ENCODE peak calls at places on chromosome 1, in six cellular contexts. One of them, this sample, is unnamed.

GRCh38 chr1:83113686-83114085 is 885.2 kb downstream of the TTLL7 start:
- DNase-seq in activated naive CD4-positive, alpha-beta T cell: no peak
- DNase-seq in HFFc6: no peak
- DNase-seq in epithelial cell of esophagus: peak; percentile 15
- DNase-seq in activated CD4-positive, alpha-beta T cell treated with anti-CD3 and anti-CD28 coated beads for 48 hours: no peak
- DNase-seq in NCI-H524: no peak
- DNase-seq in this sample: no peak

GRCh38 chr1:231460614-231461013 is 38.5 kb upstream of the EGLN1 start:
- DNase-seq in activated naive CD4-positive, alpha-beta T cell: no peak
- DNase-seq in HFFc6: no peak
- DNase-seq in epithelial cell of esophagus: no peak
- DNase-seq in activated CD4-positive, alpha-beta T cell treated with anti-CD3 and anti-CD28 coated beads for 48 hours: peak; percentile 61
- DNase-seq in NCI-H524: no peak
- DNase-seq in this sample: no peak

GRCh38 chr1:78892251-78892650 is 114.3 kb downstream of the ADGRL4 start:
- DNase-seq in activated naive CD4-positive, alpha-beta T cell: no peak
- DNase-seq in HFFc6: peak; percentile 32
- DNase-seq in epithelial cell of esophagus: peak; percentile 29
- DNase-seq in activated CD4-positive, alpha-beta T cell treated with anti-CD3 and anti-CD28 coated beads for 48 hours: no peak
- DNase-seq in NCI-H524: no peak
- DNase-seq in this sample: no peak

GRCh38 chr1:12067900-12068821 is 5.1 kb downstream of the TNFRSF8 start:
- DNase-seq in activated naive CD4-positive, alpha-beta T cell: no peak
- DNase-seq in HFFc6: peak; percentile 38
- DNase-seq in epithelial cell of esophagus: peak; percentile 54
- DNase-seq in activated CD4-positive, alpha-beta T cell treated with anti-CD3 and anti-CD28 coated beads for 48 hours: peak; percentile 82
- DNase-seq in NCI-H524: no peak
- DNase-seq in this sample: no peak

GRCh38 chr1:46193984-46194570 is 4.2 kb downstream of the POMGNT1 start:
- DNase-seq in activated naive CD4-positive, alpha-beta T cell: no peak
- DNase-seq in HFFc6: no peak
- DNase-seq in epithelial cell of esophagus: no peak
- DNase-seq in activated CD4-positive, alpha-beta T cell treated with anti-CD3 and anti-CD28 coated beads for 48 hours: no peak
- DNase-seq in NCI-H524: no peak
- DNase-seq in this sample: no peak

GRCh38 chr1:71364236-71364635 is 283.4 kb upstream of the ZRANB2 start:
- DNase-seq in activated naive CD4-positive, alpha-beta T cell: no peak
- DNase-seq in HFFc6: no peak
- DNase-seq in epithelial cell of esophagus: no peak
- DNase-seq in activated CD4-positive, alpha-beta T cell treated with anti-CD3 and anti-CD28 coated beads for 48 hours: no peak
- DNase-seq in NCI-H524: no peak
- DNase-seq in this sample: no peak

GRCh38 chr1:118144777-118145176 is 40.3 kb downstream of the SPAG17 start:
- DNase-seq in activated naive CD4-positive, alpha-beta T cell: no peak
- DNase-seq in HFFc6: no peak
- DNase-seq in epithelial cell of esophagus: no peak
- DNase-seq in activated CD4-positive, alpha-beta T cell treated with anti-CD3 and anti-CD28 coated beads for 48 hours: no peak
- DNase-seq in NCI-H524: no peak
- DNase-seq in this sample: no peak

GRCh38 chr1:201828451-201828819 is 522 bp upstream of the IPO9 start:
- DNase-seq in activated naive CD4-positive, alpha-beta T cell: no peak
- DNase-seq in HFFc6: no peak
- DNase-seq in epithelial cell of esophagus: no peak
- DNase-seq in activated CD4-positive, alpha-beta T cell treated with anti-CD3 and anti-CD28 coated beads for 48 hours: no peak
- DNase-seq in NCI-H524: no peak
- DNase-seq in this sample: no peak

GRCh38 chr1:162530985-162531319 is 30.6 kb upstream of the UAP1 start:
- DNase-seq in activated naive CD4-positive, alpha-beta T cell: no peak
- DNase-seq in HFFc6: no peak
- DNase-seq in epithelial cell of esophagus: no peak
- DNase-seq in activated CD4-positive, alpha-beta T cell treated with anti-CD3 and anti-CD28 coated beads for 48 hours: no peak
- DNase-seq in NCI-H524: no peak
- DNase-seq in this sample: no peak

GRCh38 chr1:39657923-39658485 is 13.9 kb downstream of the NT5C1A start:
- DNase-seq in activated naive CD4-positive, alpha-beta T cell: no peak
- DNase-seq in HFFc6: peak; percentile 45
- DNase-seq in epithelial cell of esophagus: peak; percentile 70
- DNase-seq in activated CD4-positive, alpha-beta T cell treated with anti-CD3 and anti-CD28 coated beads for 48 hours: peak; percentile 82
- DNase-seq in NCI-H524: peak; percentile 69
- DNase-seq in this sample: no peak

GRCh38 chr1:152182942-152183341 is 23.9 kb upstream of the RPTN start:
- DNase-seq in activated naive CD4-positive, alpha-beta T cell: no peak
- DNase-seq in HFFc6: peak; percentile 69
- DNase-seq in epithelial cell of esophagus: peak; percentile 97
- DNase-seq in activated CD4-positive, alpha-beta T cell treated with anti-CD3 and anti-CD28 coated beads for 48 hours: peak; percentile 20
- DNase-seq in NCI-H524: no peak
- DNase-seq in this sample: peak; percentile 92

GRCh38 chr1:111354584-111354983 is 63.9 kb downstream of the CHIA start:
- DNase-seq in activated naive CD4-positive, alpha-beta T cell: no peak
- DNase-seq in HFFc6: no peak
- DNase-seq in epithelial cell of esophagus: no peak
- DNase-seq in activated CD4-positive, alpha-beta T cell treated with anti-CD3 and anti-CD28 coated beads for 48 hours: no peak
- DNase-seq in NCI-H524: no peak
- DNase-seq in this sample: no peak

GRCh38 chr1:205262706-205263105 is 35.0 kb downstream of the TMCC2 start:
- DNase-seq in activated naive CD4-positive, alpha-beta T cell: no peak
- DNase-seq in HFFc6: no peak
- DNase-seq in epithelial cell of esophagus: no peak
- DNase-seq in activated CD4-positive, alpha-beta T cell treated with anti-CD3 and anti-CD28 coated beads for 48 hours: no peak
- DNase-seq in NCI-H524: no peak
- DNase-seq in this sample: no peak

GRCh38 chr1:22031214-22031962 is 21.1 kb upstream of the CDC42 start:
- DNase-seq in activated naive CD4-positive, alpha-beta T cell: no peak
- DNase-seq in HFFc6: no peak
- DNase-seq in epithelial cell of esophagus: no peak
- DNase-seq in activated CD4-positive, alpha-beta T cell treated with anti-CD3 and anti-CD28 coated beads for 48 hours: peak; percentile 62
- DNase-seq in NCI-H524: no peak
- DNase-seq in this sample: no peak

GRCh38 chr1:230425252-230426061 is 675 bp downstream of the PGBD5 start:
- DNase-seq in activated naive CD4-positive, alpha-beta T cell: no peak
- DNase-seq in HFFc6: no peak
- DNase-seq in epithelial cell of esophagus: no peak
- DNase-seq in activated CD4-positive, alpha-beta T cell treated with anti-CD3 and anti-CD28 coated beads for 48 hours: no peak
- DNase-seq in NCI-H524: peak; percentile 21
- DNase-seq in this sample: no peak

GRCh38 chr1:16960560-16961296 is 19.7 kb downstream of the MFAP2 start:
- DNase-seq in activated naive CD4-positive, alpha-beta T cell: peak; percentile 24
- DNase-seq in HFFc6: peak; percentile 79
- DNase-seq in epithelial cell of esophagus: peak; percentile 81
- DNase-seq in activated CD4-positive, alpha-beta T cell treated with anti-CD3 and anti-CD28 coated beads for 48 hours: peak; percentile 91
- DNase-seq in NCI-H524: peak; percentile 45
- DNase-seq in this sample: no peak

GRCh38 chr1:96808186-96808585 is 86.6 kb downstream of the PTBP2 start:
- DNase-seq in activated naive CD4-positive, alpha-beta T cell: no peak
- DNase-seq in HFFc6: no peak
- DNase-seq in epithelial cell of esophagus: no peak
- DNase-seq in activated CD4-positive, alpha-beta T cell treated with anti-CD3 and anti-CD28 coated beads for 48 hours: no peak
- DNase-seq in NCI-H524: peak; percentile 15
- DNase-seq in this sample: no peak

GRCh38 chr1:109802901-109803561 is 39.3 kb upstream of the EPS8L3 start:
- DNase-seq in activated naive CD4-positive, alpha-beta T cell: no peak
- DNase-seq in HFFc6: no peak
- DNase-seq in epithelial cell of esophagus: no peak
- DNase-seq in activated CD4-positive, alpha-beta T cell treated with anti-CD3 and anti-CD28 coated beads for 48 hours: no peak
- DNase-seq in NCI-H524: no peak
- DNase-seq in this sample: no peak

GRCh38 chr1:145977016-145977415 is 12.5 kb downstream of the POLR3GL start:
- DNase-seq in activated naive CD4-positive, alpha-beta T cell: no peak
- DNase-seq in HFFc6: no peak
- DNase-seq in epithelial cell of esophagus: no peak
- DNase-seq in activated CD4-positive, alpha-beta T cell treated with anti-CD3 and anti-CD28 coated beads for 48 hours: no peak
- DNase-seq in NCI-H524: no peak
- DNase-seq in this sample: no peak

GRCh38 chr1:228309548-228310067 is 97.0 kb downstream of the TRIM11 start:
- DNase-seq in activated naive CD4-positive, alpha-beta T cell: no peak
- DNase-seq in HFFc6: no peak
- DNase-seq in epithelial cell of esophagus: no peak
- DNase-seq in activated CD4-positive, alpha-beta T cell treated with anti-CD3 and anti-CD28 coated beads for 48 hours: no peak
- DNase-seq in NCI-H524: no peak
- DNase-seq in this sample: no peak

GRCh38 chr1:177600371-177600770 is 369.5 kb downstream of the SEC16B start:
- DNase-seq in activated naive CD4-positive, alpha-beta T cell: no peak
- DNase-seq in HFFc6: no peak
- DNase-seq in epithelial cell of esophagus: no peak
- DNase-seq in activated CD4-positive, alpha-beta T cell treated with anti-CD3 and anti-CD28 coated beads for 48 hours: no peak
- DNase-seq in NCI-H524: peak; percentile 46
- DNase-seq in this sample: no peak

This sample was measured in epithelial cell of prostate.